ENCODE peak calls at places on chromosomes 7 and 10, in five cellular contexts. One of them, this sample, is unnamed.

GRCh38 chr7:18541871-18542212 is 46.3 kb downstream of the HDAC9 start:
- DNase-seq in progenitor cell of endocrine pancreas: no peak
- DNase-seq in CD4-positive, alpha-beta T cell: no peak
- DNase-seq in pancreas: no peak
- DNase-seq in A549: no peak
- DNase-seq in this sample: no peak

GRCh38 chr7:28958235-28958945 is at the start of gene TRIL:
- DNase-seq in progenitor cell of endocrine pancreas: peak; percentile 30
- DNase-seq in CD4-positive, alpha-beta T cell: no peak
- DNase-seq in pancreas: peak; percentile 84
- DNase-seq in A549: no peak
- DNase-seq in this sample: peak; percentile 91

GRCh38 chr10:91672021-91672608 is 39.2 kb upstream of the PPP1R3C start:
- DNase-seq in progenitor cell of endocrine pancreas: no peak
- DNase-seq in CD4-positive, alpha-beta T cell: no peak
- DNase-seq in pancreas: no peak
- DNase-seq in A549: no peak
- DNase-seq in this sample: no peak

GRCh38 chr7:114656471-114656870 is 241.9 kb downstream of the FOXP2 start:
- DNase-seq in progenitor cell of endocrine pancreas: no peak
- DNase-seq in CD4-positive, alpha-beta T cell: no peak
- DNase-seq in pancreas: no peak
- DNase-seq in A549: no peak
- DNase-seq in this sample: no peak

GRCh38 chr10:22874189-22874854 is 53.5 kb upstream of the ARMC3 start:
- DNase-seq in progenitor cell of endocrine pancreas: no peak
- DNase-seq in CD4-positive, alpha-beta T cell: no peak
- DNase-seq in pancreas: no peak
- DNase-seq in A549: no peak
- DNase-seq in this sample: no peak

GRCh38 chr7:48299580-48300169 is 128.4 kb downstream of the ABCA13 start:
- DNase-seq in progenitor cell of endocrine pancreas: peak; percentile 43
- DNase-seq in CD4-positive, alpha-beta T cell: no peak
- DNase-seq in pancreas: no peak
- DNase-seq in A549: peak; percentile 53
- DNase-seq in this sample: no peak

GRCh38 chr10:124998624-124999291 is 56.8 kb downstream of the ZRANB1 start:
- DNase-seq in progenitor cell of endocrine pancreas: no peak
- DNase-seq in CD4-positive, alpha-beta T cell: no peak
- DNase-seq in pancreas: no peak
- DNase-seq in A549: no peak
- DNase-seq in this sample: no peak

GRCh38 chr10:22229756-22230330 is 12.0 kb upstream of the EBLN1 start:
- DNase-seq in progenitor cell of endocrine pancreas: no peak
- DNase-seq in CD4-positive, alpha-beta T cell: no peak
- DNase-seq in pancreas: no peak
- DNase-seq in A549: no peak
- DNase-seq in this sample: no peak

GRCh38 chr7:139232377-139232717 is 1.3 kb downstream of the UBN2 start:
- DNase-seq in progenitor cell of endocrine pancreas: no peak
- DNase-seq in CD4-positive, alpha-beta T cell: peak; percentile 1
- DNase-seq in pancreas: no peak
- DNase-seq in A549: peak; percentile 57
- DNase-seq in this sample: no peak

GRCh38 chr7:29337628-29338116 is 143.1 kb downstream of the CHN2 start:
- DNase-seq in progenitor cell of endocrine pancreas: no peak
- DNase-seq in CD4-positive, alpha-beta T cell: no peak
- DNase-seq in pancreas: no peak
- DNase-seq in A549: no peak
- DNase-seq in this sample: no peak

GRCh38 chr7:66921396-66921917 is 432 bp downstream of the TMEM248 start:
- DNase-seq in progenitor cell of endocrine pancreas: no peak
- DNase-seq in CD4-positive, alpha-beta T cell: no peak
- DNase-seq in pancreas: peak; percentile 78
- DNase-seq in A549: no peak
- DNase-seq in this sample: peak; percentile 61

GRCh38 chr7:95246935-95247370 is 77.4 kb downstream of the PON1 start:
- DNase-seq in progenitor cell of endocrine pancreas: peak; percentile 35
- DNase-seq in CD4-positive, alpha-beta T cell: no peak
- DNase-seq in pancreas: no peak
- DNase-seq in A549: peak; percentile 57
- DNase-seq in this sample: no peak

GRCh38 chr7:106824458-106824857 is 40.6 kb upstream of the PIK3CG start:
- DNase-seq in progenitor cell of endocrine pancreas: no peak
- DNase-seq in CD4-positive, alpha-beta T cell: no peak
- DNase-seq in pancreas: no peak
- DNase-seq in A549: no peak
- DNase-seq in this sample: no peak

GRCh38 chr7:125814030-125814535 is 884.5 kb upstream of the POT1 start:
- DNase-seq in progenitor cell of endocrine pancreas: no peak
- DNase-seq in CD4-positive, alpha-beta T cell: no peak
- DNase-seq in pancreas: no peak
- DNase-seq in A549: no peak
- DNase-seq in this sample: no peak

GRCh38 chr10:71266147-71266917 is 52.7 kb upstream of the SLC29A3 start:
- DNase-seq in progenitor cell of endocrine pancreas: no peak
- DNase-seq in CD4-positive, alpha-beta T cell: no peak
- DNase-seq in pancreas: peak; percentile 69
- DNase-seq in A549: no peak
- DNase-seq in this sample: peak; percentile 86

GRCh38 chr7:73894851-73895441 is 34.0 kb downstream of the TMEM270 start:
- DNase-seq in progenitor cell of endocrine pancreas: no peak
- DNase-seq in CD4-positive, alpha-beta T cell: no peak
- DNase-seq in pancreas: no peak
- DNase-seq in A549: peak; percentile 76
- DNase-seq in this sample: peak; percentile 94

GRCh38 chr7:158094046-158094445 is 493.6 kb downstream of the PTPRN2 start:
- DNase-seq in progenitor cell of endocrine pancreas: no peak
- DNase-seq in CD4-positive, alpha-beta T cell: no peak
- DNase-seq in pancreas: no peak
- DNase-seq in A549: no peak
- DNase-seq in this sample: no peak

GRCh38 chr10:115001506-115002381 is 63.7 kb downstream of the TRUB1 start:
- DNase-seq in progenitor cell of endocrine pancreas: no peak
- DNase-seq in CD4-positive, alpha-beta T cell: no peak
- DNase-seq in pancreas: no peak
- DNase-seq in A549: no peak
- DNase-seq in this sample: peak; percentile 18

GRCh38 chr7:39416866-39417265 is 149.3 kb upstream of the YAE1 start:
- DNase-seq in progenitor cell of endocrine pancreas: no peak
- DNase-seq in CD4-positive, alpha-beta T cell: no peak
- DNase-seq in pancreas: no peak
- DNase-seq in A549: no peak
- DNase-seq in this sample: no peak

GRCh38 chr7:39414669-39415035 is 151.6 kb upstream of the YAE1 start:
- DNase-seq in progenitor cell of endocrine pancreas: no peak
- DNase-seq in CD4-positive, alpha-beta T cell: no peak
- DNase-seq in pancreas: no peak
- DNase-seq in A549: no peak
- DNase-seq in this sample: no peak

GRCh38 chr7:39410582-39410981 is 155.6 kb upstream of the YAE1 start:
- DNase-seq in progenitor cell of endocrine pancreas: no peak
- DNase-seq in CD4-positive, alpha-beta T cell: no peak
- DNase-seq in pancreas: no peak
- DNase-seq in A549: no peak
- DNase-seq in this sample: no peak

GRCh38 chr7:39415091-39415820 is 150.9 kb upstream of the YAE1 start:
- DNase-seq in progenitor cell of endocrine pancreas: no peak
- DNase-seq in CD4-positive, alpha-beta T cell: no peak
- DNase-seq in pancreas: no peak
- DNase-seq in A549: no peak
- DNase-seq in this sample: no peak

GRCh38 chr7:39413866-39414668 is 152.1 kb upstream of the YAE1 start:
- DNase-seq in progenitor cell of endocrine pancreas: peak; percentile 49
- DNase-seq in CD4-positive, alpha-beta T cell: peak; percentile 9
- DNase-seq in pancreas: peak; percentile 67
- DNase-seq in A549: peak; percentile 13
- DNase-seq in this sample: no peak
- TF ChIP-seq CTCF in progenitor cell of endocrine pancreas: peak; percentile 53
- TF ChIP-seq CTCF in CD4-positive, alpha-beta T cell: no peak
- TF ChIP-seq CTCF in pancreas: no peak
- TF ChIP-seq CTCF in A549: no peak
- TF ChIP-seq CTCF in this sample: no peak

DNA sequence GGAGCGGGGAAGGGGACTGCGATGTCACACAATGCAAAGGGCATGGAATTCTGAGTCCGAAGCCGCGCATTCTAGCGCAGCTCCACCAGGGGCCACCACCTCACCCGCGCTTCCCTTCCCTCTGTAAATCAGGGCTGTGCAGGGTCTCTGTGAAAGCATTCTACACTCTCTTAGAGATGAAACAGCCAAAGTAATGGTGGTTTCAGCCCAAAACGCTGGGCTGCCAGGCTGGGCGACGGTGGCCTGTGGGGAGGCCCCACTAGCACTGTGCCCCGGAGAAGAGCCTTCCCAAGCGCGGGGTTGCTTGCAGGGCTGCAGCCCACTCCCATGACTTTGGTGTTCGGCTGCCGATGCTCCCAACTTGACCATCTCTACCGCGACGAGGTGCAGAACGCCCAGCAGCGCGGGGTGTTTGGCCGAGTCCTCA is 11.4 kb downstream of the ATG9B start:
- DNase-seq in progenitor cell of endocrine pancreas: no peak
- DNase-seq in CD4-positive, alpha-beta T cell: no peak
- DNase-seq in pancreas: peak; percentile 44
- DNase-seq in A549: peak; percentile 74
- DNase-seq in this sample: no peak
- TF ChIP-seq CTCF in progenitor cell of endocrine pancreas: peak; percentile 67
- TF ChIP-seq CTCF in CD4-positive, alpha-beta T cell: peak; percentile 36
- TF ChIP-seq CTCF in pancreas: no peak
- TF ChIP-seq CTCF in A549: peak; percentile 52
- TF ChIP-seq CTCF in this sample: peak; percentile 30

GRCh38 chr10:76049581-76050290 is 618.3 kb downstream of the LRMDA start:
- DNase-seq in progenitor cell of endocrine pancreas: no peak
- DNase-seq in CD4-positive, alpha-beta T cell: no peak
- DNase-seq in pancreas: no peak
- DNase-seq in A549: no peak
- DNase-seq in this sample: no peak

GRCh38 chr10:76050291-76050625 is 618.8 kb downstream of the LRMDA start:
- DNase-seq in progenitor cell of endocrine pancreas: no peak
- DNase-seq in CD4-positive, alpha-beta T cell: no peak
- DNase-seq in pancreas: no peak
- DNase-seq in A549: no peak
- DNase-seq in this sample: no peak

GRCh38 chr10:76052798-76053473 is 621.5 kb downstream of the LRMDA start:
- DNase-seq in progenitor cell of endocrine pancreas: no peak
- DNase-seq in CD4-positive, alpha-beta T cell: no peak
- DNase-seq in pancreas: no peak
- DNase-seq in A549: no peak
- DNase-seq in this sample: no peak

GRCh38 chr10:76055466-76055865 is 624.0 kb downstream of the LRMDA start:
- DNase-seq in progenitor cell of endocrine pancreas: no peak
- DNase-seq in CD4-positive, alpha-beta T cell: no peak
- DNase-seq in pancreas: no peak
- DNase-seq in A549: no peak
- DNase-seq in this sample: no peak

DNA sequence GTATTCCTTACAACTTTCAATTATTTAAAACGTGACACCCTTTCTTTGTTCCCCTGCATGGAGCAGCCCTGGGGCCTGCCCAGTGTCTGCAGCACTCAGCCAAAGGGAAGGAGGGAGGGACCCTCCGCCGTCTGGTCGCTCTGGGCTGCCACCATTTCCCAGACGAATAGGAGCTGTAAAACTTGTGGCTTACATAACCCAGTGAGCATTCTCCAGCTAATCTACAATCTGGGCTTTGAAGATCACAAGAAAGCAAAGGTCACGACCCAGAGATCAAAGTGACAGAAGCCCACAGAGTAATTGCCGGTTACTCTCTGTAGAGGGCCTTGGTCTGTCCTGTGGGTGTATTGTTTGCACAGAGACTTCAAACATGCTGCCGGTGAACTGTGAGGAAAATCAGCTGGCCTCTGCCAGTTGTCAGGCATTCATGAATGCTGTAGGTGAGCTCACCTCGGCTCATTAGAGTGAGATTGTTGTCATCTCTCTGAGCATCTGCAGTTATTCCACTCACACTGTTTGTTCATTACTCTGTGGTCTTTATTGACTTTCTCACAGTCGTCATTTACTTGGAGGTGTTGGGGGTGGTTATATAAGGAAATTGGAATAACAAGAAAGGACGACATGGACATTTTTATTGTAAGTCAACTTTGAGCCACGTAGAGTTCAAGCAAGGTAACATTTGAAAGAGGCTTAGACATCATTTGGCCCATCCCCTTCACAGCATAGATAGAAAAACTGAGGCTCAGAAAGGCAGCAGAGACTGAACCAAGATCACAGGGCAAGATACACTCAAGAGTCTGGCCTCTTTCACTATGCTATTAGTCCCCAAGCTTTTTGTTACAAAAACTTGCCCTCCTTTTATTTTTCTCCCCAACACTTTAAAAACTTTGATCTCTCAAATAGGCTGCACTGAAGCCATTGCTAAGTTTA is 619.8 kb downstream of the LRMDA start:
- DNase-seq in progenitor cell of endocrine pancreas: no peak
- DNase-seq in CD4-positive, alpha-beta T cell: no peak
- DNase-seq in pancreas: no peak
- DNase-seq in A549: no peak
- DNase-seq in this sample: no peak
- TF ChIP-seq CTCF in progenitor cell of endocrine pancreas: no peak
- TF ChIP-seq CTCF in CD4-positive, alpha-beta T cell: no peak
- TF ChIP-seq CTCF in pancreas: no peak
- TF ChIP-seq CTCF in A549: no peak
- TF ChIP-seq CTCF in this sample: no peak

GRCh38 chr10:81914736-81915510 is 39.9 kb downstream of the NRG3 start:
- DNase-seq in progenitor cell of endocrine pancreas: no peak
- DNase-seq in CD4-positive, alpha-beta T cell: no peak
- DNase-seq in pancreas: no peak
- DNase-seq in A549: no peak
- DNase-seq in this sample: no peak

GRCh38 chr10:81917666-81918065 is 42.7 kb downstream of the NRG3 start:
- DNase-seq in progenitor cell of endocrine pancreas: no peak
- DNase-seq in CD4-positive, alpha-beta T cell: no peak
- DNase-seq in pancreas: no peak
- DNase-seq in A549: no peak
- DNase-seq in this sample: no peak

GRCh38 chr10:81918766-81919165 is 43.8 kb downstream of the NRG3 start:
- DNase-seq in progenitor cell of endocrine pancreas: no peak
- DNase-seq in CD4-positive, alpha-beta T cell: no peak
- DNase-seq in pancreas: no peak
- DNase-seq in A549: no peak
- DNase-seq in this sample: no peak

GRCh38 chr10:81915517-81915916 is 40.5 kb downstream of the NRG3 start:
- DNase-seq in progenitor cell of endocrine pancreas: no peak
- DNase-seq in CD4-positive, alpha-beta T cell: no peak
- DNase-seq in pancreas: no peak
- DNase-seq in A549: no peak
- DNase-seq in this sample: no peak

DNA sequence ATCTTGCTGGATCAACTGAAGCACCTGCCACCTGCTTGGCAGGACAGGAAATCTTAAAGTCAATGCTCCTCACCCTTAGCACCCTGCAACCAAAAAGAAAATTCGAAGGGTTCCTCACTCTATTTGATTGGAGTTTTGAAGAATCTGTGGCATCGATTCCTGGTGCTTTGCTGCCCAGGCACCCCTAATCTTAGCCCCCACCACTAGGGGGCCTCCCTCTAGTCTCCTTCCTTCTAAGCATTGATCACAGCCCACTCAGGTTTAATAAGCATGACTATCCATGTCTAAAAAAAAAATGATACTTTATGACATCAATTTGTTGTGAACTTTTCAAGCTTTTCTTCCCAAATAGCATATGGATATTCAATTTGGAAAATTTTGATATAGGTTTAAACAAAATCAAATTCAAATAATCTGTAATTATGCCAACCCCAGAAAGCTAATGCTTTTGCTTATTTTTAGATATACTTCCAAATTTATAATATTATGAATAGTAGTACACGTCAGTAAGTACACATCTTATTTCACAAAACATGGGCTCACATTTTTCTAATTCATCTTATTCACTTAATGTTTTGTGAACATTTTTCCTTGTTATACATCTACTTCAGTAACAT is 45.3 kb downstream of the NRG3 start:
- DNase-seq in progenitor cell of endocrine pancreas: no peak
- DNase-seq in CD4-positive, alpha-beta T cell: no peak
- DNase-seq in pancreas: no peak
- DNase-seq in A549: peak; percentile 9
- DNase-seq in this sample: no peak
- TF ChIP-seq CTCF in progenitor cell of endocrine pancreas: peak; percentile 65
- TF ChIP-seq CTCF in CD4-positive, alpha-beta T cell: peak; percentile 25
- TF ChIP-seq CTCF in pancreas: no peak
- TF ChIP-seq CTCF in A549: no peak
- TF ChIP-seq CTCF in this sample: no peak

This sample was measured in psoas muscle.